ENCODE peak calls at places on chromosomes 5 and 9, in ten cellular contexts. A is testis; T is A673; L is IMR-90; S is cardiac muscle cell; X is thyroid gland; Z is tibial artery; F is CD8-positive, alpha-beta T cell; U is RWPE2; M is fibroblast of lung. D is an unnamed sample.

GRCh38 chr9:87270241-87271234 is 227.1 kb upstream of the DAPK1 start:
- DNase-seq in A (peak; percentile 65), T (peak; percentile 58), L (peak; percentile 85), S (peak; percentile 73), X (peak; percentile 55), Z (peak; percentile 42), F (no peak), U (no peak), M (peak; percentile 49), D (peak; percentile 80)

GRCh38 chr5:168291961-168292782 is 727 bp downstream of the WWC1 start:
- DNase-seq in A (peak; percentile 25), T (no peak), L (peak; percentile 43), S (peak; percentile 13), X (peak; percentile 62), Z (no peak), F (no peak), U (no peak), M (peak; percentile 9), D (no peak)

GRCh38 chr5:82858453-82859043 is 218.6 kb downstream of the TMEM167A start:
- DNase-seq in A (no peak), T (no peak), L (no peak), S (no peak), X (no peak), Z (no peak), F (no peak), U (no peak), M (no peak), D (no peak)

GRCh38 chr9:3224931-3225330 is 300.9 kb downstream of the RFX3 start:
- DNase-seq in A (peak; percentile 78), T (peak; percentile 36), L (no peak), S (peak; percentile 36), X (peak; percentile 48), Z (no peak), F (no peak), U (no peak), M (no peak), D (no peak)

GRCh38 chr5:55154893-55155292 is 5.1 kb upstream of the GPX8 start:
- DNase-seq in A (no peak), T (no peak), L (peak; percentile 80), S (peak; percentile 73), X (no peak), Z (no peak), F (no peak), U (no peak), M (peak; percentile 62), D (peak; percentile 66)

GRCh38 chr5:90264930-90265857 is 144.4 kb downstream of the CETN3 start:
- DNase-seq in A (peak; percentile 74), T (peak; percentile 78), L (peak; percentile 61), S (peak; percentile 79), X (peak; percentile 52), Z (peak; percentile 34), F (peak; percentile 2), U (no peak), M (peak; percentile 74), D (peak; percentile 79)

GRCh38 chr9:120710110-120710981 is 3.9 kb downstream of the MEGF9 start:
- DNase-seq in A (no peak), T (peak; percentile 86), L (peak; percentile 39), S (peak; percentile 29), X (no peak), Z (no peak), F (no peak), U (no peak), M (peak; percentile 76), D (peak; percentile 59)

GRCh38 chr5:173726848-173727557 is 110.6 kb upstream of the BOD1 start:
- DNase-seq in A (no peak), T (no peak), L (no peak), S (peak; percentile 54), X (no peak), Z (no peak), F (no peak), U (no peak), M (peak; percentile 10), D (no peak)

GRCh38 chr5:3598725-3599282 is 3.2 kb downstream of the IRX1 start:
- DNase-seq in A (no peak), T (no peak), L (no peak), S (no peak), X (no peak), Z (no peak), F (no peak), U (no peak), M (no peak), D (peak; percentile 49)
- H3K4me3 ChIP-seq in A (no peak overlapping the region), T (no peak overlapping the region), L (no peak overlapping the region), S (peak overlapping the region; percentile 65), X (no peak overlapping the region), Z (no peak overlapping the region), F (no peak overlapping the region), U (no peak overlapping the region), M (no peak overlapping the region), D (peak overlapping the region; percentile 58)

GRCh38 chr9:109455391-109455790 is 42.7 kb downstream of the PTPN3 start:
- DNase-seq in A (no peak), T (no peak), L (no peak), S (no peak), X (no peak), Z (no peak), F (no peak), U (no peak), M (no peak), D (no peak)

GRCh38 chr9:109454041-109454440 is 44.1 kb downstream of the PTPN3 start:
- DNase-seq in A (no peak), T (no peak), L (no peak), S (no peak), X (no peak), Z (no peak), F (no peak), U (no peak), M (no peak), D (no peak)

GRCh38 chr9:109456811-109457210 is 41.3 kb downstream of the PTPN3 start:
- DNase-seq in A (no peak), T (no peak), L (no peak), S (peak; percentile 20), X (no peak), Z (no peak), F (no peak), U (no peak), M (no peak), D (no peak)

GRCh38 chr9:109454601-109455155 is 43.4 kb downstream of the PTPN3 start:
- DNase-seq in A (no peak), T (no peak), L (no peak), S (no peak), X (no peak), Z (no peak), F (no peak), U (no peak), M (no peak), D (no peak)

DNA sequence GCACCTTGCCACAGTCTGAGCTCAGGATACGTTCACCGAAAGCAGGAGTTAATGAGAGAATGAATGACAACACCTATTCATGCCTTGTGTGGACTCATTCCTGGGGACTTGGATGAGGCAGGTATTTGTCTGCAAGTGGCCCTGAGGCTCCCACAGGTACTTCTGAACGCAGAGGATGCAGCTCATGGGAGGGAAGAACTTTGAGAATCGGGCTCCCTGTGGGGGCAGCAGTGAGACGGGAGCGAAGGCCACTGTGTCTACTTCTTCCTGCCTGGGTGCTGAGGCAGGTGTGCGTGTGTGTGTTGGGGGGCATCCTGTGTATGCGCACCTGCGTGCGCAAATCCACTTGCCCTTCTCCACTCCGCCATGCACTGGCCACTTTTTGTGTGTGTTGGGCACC is 42.2 kb downstream of the PTPN3 start:
- DNase-seq in A (no peak), T (no peak), L (no peak), S (no peak), X (no peak), Z (no peak), F (no peak), U (no peak), M (no peak), D (no peak)
- TF ChIP-seq CTCF in A (no peak), T (peak; percentile 26), L (no peak), S (no peak), X (no peak), Z (no peak), F (no peak), U (no peak), M (no peak), D (peak; percentile 3)

GRCh38 chr9:12627091-12627490 is 66.1 kb upstream of the TYRP1 start:
- DNase-seq in A (no peak), T (no peak), L (no peak), S (no peak), X (no peak), Z (no peak), F (no peak), U (no peak), M (no peak), D (no peak)

GRCh38 chr9:12629091-12629490 is 64.1 kb upstream of the TYRP1 start:
- DNase-seq in A (no peak), T (no peak), L (no peak), S (no peak), X (no peak), Z (no peak), F (no peak), U (no peak), M (no peak), D (no peak)

GRCh38 chr9:12628546-12628945 is 64.6 kb upstream of the TYRP1 start:
- DNase-seq in A (no peak), T (no peak), L (no peak), S (no peak), X (no peak), Z (no peak), F (no peak), U (no peak), M (no peak), D (no peak)

GRCh38 chr9:12633016-12633765 is 60.0 kb upstream of the TYRP1 start:
- DNase-seq in A (no peak), T (no peak), L (no peak), S (no peak), X (no peak), Z (no peak), F (no peak), U (no peak), M (no peak), D (no peak)

GRCh38 chr9:12631866-12632265 is 61.3 kb upstream of the TYRP1 start:
- DNase-seq in A (no peak), T (no peak), L (no peak), S (no peak), X (no peak), Z (no peak), F (no peak), U (no peak), M (no peak), D (no peak)
- H3K4me3 ChIP-seq in A (no peak overlapping the region), T (no peak overlapping the region), L (no peak overlapping the region), S (no peak overlapping the region), X (no peak overlapping the region), Z (no peak overlapping the region), F (no peak overlapping the region), U (no peak overlapping the region), M (no peak overlapping the region), D (no peak overlapping the region)

DNA sequence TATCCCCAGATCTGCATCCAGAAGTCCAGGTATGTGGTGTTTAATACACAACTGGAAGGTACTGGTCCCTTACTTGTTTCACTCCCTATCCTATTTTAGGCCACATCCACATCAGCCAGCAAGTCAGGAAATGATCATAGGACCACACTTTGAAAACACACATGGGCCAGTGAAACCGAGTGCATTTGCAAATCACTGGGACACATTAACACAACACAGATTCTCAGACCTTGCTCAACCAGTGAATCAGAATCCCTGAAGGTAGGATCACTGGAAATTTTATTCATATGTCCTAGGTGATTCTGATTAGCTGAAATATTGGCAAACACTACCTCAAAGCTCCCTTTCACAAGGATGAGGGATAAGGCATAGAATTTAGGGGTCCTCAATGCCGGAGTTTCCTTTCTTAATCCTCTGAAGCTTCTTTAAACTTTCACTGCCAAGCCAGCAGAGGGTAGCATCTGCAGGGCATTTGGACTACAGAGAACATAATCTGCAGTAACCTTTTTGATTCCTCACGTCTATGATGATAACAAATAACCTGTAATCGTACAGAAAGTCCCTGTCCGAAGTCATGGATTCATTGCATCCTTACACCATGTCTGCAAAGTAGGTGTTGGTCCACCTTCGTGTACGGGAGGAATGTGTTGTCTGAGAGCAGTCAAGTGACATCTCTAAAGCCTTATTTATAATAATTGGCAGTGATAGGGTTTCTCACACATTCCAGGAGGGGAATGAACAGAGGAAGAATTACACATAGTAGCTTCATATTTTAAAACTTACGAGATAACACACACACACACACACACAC is 11.0 kb upstream of the ABLIM3 start:
- DNase-seq in A (no peak), T (no peak), L (peak; percentile 49), S (no peak), X (no peak), Z (no peak), F (no peak), U (no peak), M (peak; percentile 69), D (no peak)
- TF ChIP-seq CTCF in A (no peak), T (peak; percentile 24), L (peak; percentile 56), S (peak; percentile 46), X (no peak), Z (no peak), F (no peak), U (peak; percentile 78), M (peak; percentile 71), D (peak; percentile 57)